ENCODE peak calls at places on chromosomes 1 and 21, in nine cellular contexts. U is RWPE1; T is WTC11; J is tibial nerve; S is activated T-helper 9 cell treated with anti-CD3 and anti-CD28 coated beads, Interleukin-2, amount 50 U/mL, for 16 hours; O is frontal cortex; Y is KG1; A is WERI-Rb-1; R is lower leg skin. H is an unnamed sample.

GRCh38 chr1:94047914-94048313 is 73.0 kb downstream of the ABCA4 start:
- DNase-seq in A (no peak), Y (no peak), R (no peak), J (no peak), U (no peak), O (no peak), T (no peak), S (no peak), H (no peak)

GRCh38 chr1:205240118-205240517 is 12.4 kb downstream of the TMCC2 start:
- DNase-seq in S (no peak), R (peak; percentile 31), A (peak; percentile 98), O (no peak), Y (no peak), T (no peak), J (no peak), U (no peak), H (no peak)

GRCh38 chr1:182092336-182092735 is 30.8 kb upstream of the ZNF648 start:
- DNase-seq in T (no peak), O (no peak), S (no peak), A (no peak), U (no peak), J (no peak), R (no peak), Y (no peak), H (peak; percentile 42)

GRCh38 chr21:34702341-34702807 is 33.6 kb downstream of the CLIC6 start:
- DNase-seq in O (no peak), A (no peak), J (peak; percentile 45), T (no peak), U (peak; percentile 60), S (no peak), R (peak; percentile 92), Y (no peak), H (peak; percentile 86)

GRCh38 chr1:170414989-170415733 is 116.8 kb upstream of the GORAB start:
- DNase-seq in Y (no peak), U (no peak), S (no peak), R (no peak), T (no peak), O (no peak), A (no peak), J (peak; percentile 24), H (no peak)

GRCh38 chr1:21759818-21760217 is 23.1 kb downstream of the USP48 start:
- DNase-seq in A (no peak), R (no peak), J (no peak), U (no peak), S (no peak), T (no peak), Y (no peak), O (no peak), H (no peak)

GRCh38 chr1:165828103-165828558 is 717 bp downstream of the UCK2 start:
- DNase-seq in S (peak; percentile 28), U (peak; percentile 62), Y (peak; percentile 75), T (peak; percentile 40), J (no peak), A (peak; percentile 50), R (no peak), O (no peak), H (peak; percentile 48)

GRCh38 chr1:19222979-19223824 is 13.1 kb upstream of the UBR4 start:
- DNase-seq in Y (no peak), U (no peak), J (no peak), R (peak; percentile 36), T (no peak), A (no peak), O (no peak), S (no peak), H (no peak)

GRCh38 chr1:104125226-104125625 is 375.5 kb downstream of the AMY1C start:
- DNase-seq in J (no peak), Y (no peak), T (no peak), S (no peak), O (no peak), R (no peak), U (no peak), A (no peak), H (no peak)

GRCh38 chr1:92831762-92832536 is at the start of gene RPL5:
- DNase-seq in T (peak; percentile 97), S (peak; percentile 95), A (peak; percentile 98), J (peak; percentile 94), Y (peak; percentile 99), U (peak; percentile 97), O (peak; percentile 80), R (peak; percentile 99), H (peak; percentile 99)

GRCh38 chr21:42515708-42516502 is 2.3 kb downstream of the SLC37A1 start:
- DNase-seq in A (no peak), R (peak; percentile 63), J (no peak), S (no peak), U (peak; percentile 41), O (peak; percentile 42), Y (no peak), T (no peak), H (no peak)

GRCh38 chr1:37430074-37430985 is 44.0 kb upstream of the ZC3H12A start:
- DNase-seq in T (no peak), O (no peak), A (no peak), U (no peak), J (no peak), S (no peak), Y (no peak), R (no peak), H (no peak)

GRCh38 chr1:1001631-1002300 is 1.9 kb upstream of the HES4 start:
- DNase-seq in T (peak; percentile 79), R (peak; percentile 95), U (peak; percentile 83), J (peak; percentile 66), O (peak; percentile 88), Y (no peak), A (peak; percentile 84), S (peak; percentile 59), H (peak; percentile 77)

GRCh38 chr1:235502601-235503332 is 1.5 kb downstream of the B3GALNT2 start:
- DNase-seq in R (no peak), U (peak; percentile 13), T (no peak), A (no peak), O (no peak), J (no peak), Y (peak; percentile 46), S (no peak), H (peak; percentile 31)

GRCh38 chr21:37886120-37886519 is 30.1 kb downstream of the KCNJ6 start:
- DNase-seq in A (no peak), R (no peak), J (no peak), Y (no peak), O (no peak), S (no peak), T (no peak), U (no peak), H (no peak)

GRCh38 chr1:95451054-95451453 is 217.0 kb downstream of the RWDD3 start:
- DNase-seq in R (no peak), U (no peak), A (no peak), J (no peak), S (no peak), O (no peak), Y (no peak), T (no peak), H (no peak)

GRCh38 chr1:54973205-54973921 is 7.1 kb upstream of the TMEM61 start:
- DNase-seq in T (no peak), S (no peak), O (peak; percentile 25), R (peak; percentile 86), U (no peak), J (peak; percentile 36), A (peak; percentile 43), Y (no peak), H (peak; percentile 64)

GRCh38 chr21:32585970-32586369 is 647 bp upstream of the TCP10L start:
- DNase-seq in S (no peak), J (no peak), R (no peak), O (no peak), A (no peak), T (no peak), Y (no peak), U (no peak), H (no peak)

GRCh38 chr21:43287974-43288755 is 119.4 kb downstream of the CRYAA start:
- DNase-seq in T (no peak), J (no peak), U (no peak), R (no peak), A (no peak), Y (no peak), O (no peak), S (no peak), H (no peak)

H was measured in cardiac muscle cell.